ENCODE peak calls at places on chromosomes 13 and 19, in ten cellular contexts. A, J, P, V, L, M, K, R, E and I are unnamed samples.

GRCh38 chr19:31263317-31263716 is 85.9 kb downstream of the TSHZ3 start:
- DNase-seq in A (no peak), M (no peak), L (no peak), K (no peak), J (no peak), V (no peak), E (no peak), P (no peak), R (no peak), I (no peak)

GRCh38 chr19:33684550-33685303 is 63.0 kb downstream of the CHST8 start:
- DNase-seq in E (no peak), J (no peak), A (no peak), K (no peak), M (no peak), R (no peak), L (no peak), V (no peak), P (peak; percentile 25), I (no peak)

GRCh38 chr13:42229287-42229686 is 42.7 kb upstream of the AKAP11 start:
- DNase-seq in A (no peak), V (no peak), J (no peak), K (no peak), R (no peak), E (no peak), P (no peak), L (no peak), M (no peak), I (no peak)

GRCh38 chr19:1354496-1355257 is 29.0 kb upstream of the NDUFS7 start:
- DNase-seq in A (peak; percentile 90), K (peak; percentile 84), V (peak; percentile 99), P (peak; percentile 91), J (peak; percentile 57), L (peak; percentile 97), M (peak; percentile 45), R (peak; percentile 88), E (peak; percentile 31), I (peak; percentile 90)

GRCh38 chr19:27964165-27964564 is 1248.8 kb downstream of the UQCRFS1 start:
- DNase-seq in J (peak; percentile 29), A (no peak), L (no peak), R (no peak), P (no peak), V (no peak), K (no peak), E (no peak), M (no peak), I (no peak)

GRCh38 chr13:94169783-94170513 is 309.5 kb downstream of the DCT start:
- DNase-seq in E (no peak), V (peak; percentile 31), M (no peak), L (peak; percentile 3), K (no peak), R (no peak), A (no peak), J (peak; percentile 36), P (no peak), I (no peak)

GRCh38 chr19:21127898-21128297 is 13.9 kb upstream of the ZNF431 start:
- DNase-seq in J (no peak), E (no peak), L (no peak), M (no peak), V (no peak), A (no peak), K (no peak), P (no peak), R (no peak), I (no peak)

GRCh38 chr13:114081761-114082681 is 50.4 kb downstream of the RASA3 start:
- DNase-seq in A (no peak), K (no peak), L (no peak), E (peak; percentile 16), J (no peak), V (no peak), M (no peak), R (no peak), P (peak; percentile 96), I (no peak)

GRCh38 chr13:106580551-106580950 is 12.6 kb upstream of the ARGLU1 start:
- DNase-seq in A (no peak), J (no peak), P (no peak), E (no peak), L (no peak), V (no peak), K (no peak), M (no peak), R (no peak), I (no peak)

GRCh38 chr13:20131057-20131832 is 29.6 kb downstream of the GJA3 start:
- DNase-seq in E (no peak), J (no peak), V (no peak), K (no peak), A (no peak), L (no peak), R (no peak), P (no peak), M (no peak), I (no peak)

GRCh38 chr13:80100636-80101035 is 240.3 kb downstream of the SPRY2 start:
- DNase-seq in V (peak; percentile 12), E (no peak), J (peak; percentile 37), A (no peak), L (peak; percentile 80), K (no peak), P (no peak), M (no peak), R (no peak), I (no peak)

GRCh38 chr19:1470864-1471513 is 8.0 kb downstream of the C19orf25 start:
- DNase-seq in P (no peak), J (no peak), E (no peak), R (no peak), V (no peak), M (no peak), L (peak; percentile 61), K (no peak), A (no peak), I (no peak)

GRCh38 chr13:19083340-19083739 is 98.3 kb downstream of the TUBA3C start:
- DNase-seq in L (no peak), V (no peak), M (no peak), E (no peak), A (no peak), J (no peak), R (no peak), K (no peak), P (no peak), I (no peak)

GRCh38 chr13:98348476-98348875 is 171.4 kb upstream of the RNF113B start:
- DNase-seq in V (no peak), K (no peak), E (no peak), J (no peak), M (no peak), P (no peak), L (no peak), R (no peak), A (no peak), I (no peak)